ENCODE peak calls at places on chromosome 13, in seven cellular contexts. P is activated naive CD4-positive, alpha-beta T cell treated with anti-CD3 and anti-CD28 coated beads, Interleukin-2, amount 50 U/mL, for 72 hours; X is RWPE2; L is upper lobe of left lung; U is left cardiac atrium; R is aorta; K is right lobe of liver. B is an unnamed sample.

GRCh38 chr13:48586591-48587103 is 53.8 kb upstream of the RCBTB2 start:
- ATAC-seq in K (peak), P (no peak), L (no peak), X (no peak), R (peak), U (peak), B (peak)

GRCh38 chr13:88124142-88124541 is 453.0 kb downstream of the SLITRK5 start:
- ATAC-seq in R (no peak), P (no peak), K (no peak), U (no peak), L (no peak), X (no peak), B (no peak)

GRCh38 chr13:102311901-102312300 is 89.9 kb downstream of the FGF14 start:
- ATAC-seq in P (no peak), K (no peak), U (no peak), X (no peak), L (no peak), R (no peak), B (no peak)

GRCh38 chr13:32737111-32737571 is 150.9 kb downstream of the PDS5B start:
- ATAC-seq in L (no peak), P (peak), X (no peak), U (peak), K (peak), R (peak), B (no peak)

GRCh38 chr13:27461940-27462584 is 11.7 kb upstream of the MTIF3 start:
- ATAC-seq in K (no peak), X (no peak), P (no peak), L (no peak), R (no peak), U (peak), B (no peak)

GRCh38 chr13:50589139-50589538 is 254.4 kb downstream of the DLEU7 start:
- ATAC-seq in L (no peak), U (no peak), R (no peak), X (peak), K (no peak), P (peak), B (no peak)

GRCh38 chr13:25882732-25883357 is 169.0 kb downstream of the SHISA2 start:
- ATAC-seq in P (no peak), K (no peak), L (no peak), R (no peak), X (no peak), U (no peak), B (no peak)

GRCh38 chr13:110380359-110381028 is 73.4 kb downstream of the COL4A2 start:
- ATAC-seq in L (no peak), X (peak), U (no peak), K (no peak), P (no peak), R (no peak), B (no peak)

GRCh38 chr13:20799726-20800416 is 26.1 kb upstream of the EEF1AKMT1 start:
- ATAC-seq in K (no peak), R (no peak), X (no peak), P (no peak), L (no peak), U (no peak), B (no peak)

GRCh38 chr13:76715043-76715442 is 171.2 kb downstream of the KCTD12 start:
- ATAC-seq in L (no peak), K (no peak), X (no peak), R (no peak), P (no peak), U (no peak), B (no peak)

GRCh38 chr13:40878823-40879222 is 89.4 kb downstream of the SLC25A15 start:
- ATAC-seq in P (no peak), R (no peak), L (no peak), U (peak), K (no peak), X (no peak), B (no peak)

GRCh38 chr13:75312884-75313520 is 169.0 kb downstream of the TBC1D4 start:
- ATAC-seq in K (no peak), R (no peak), P (peak), X (no peak), L (no peak), U (no peak), B (no peak)

GRCh38 chr13:110444226-110444653 is 117.3 kb downstream of the RAB20 start:
- ATAC-seq in K (no peak), R (peak), U (peak), P (peak), L (peak), X (no peak), B (peak)

GRCh38 chr13:27269114-27269665 is 1.4 kb upstream of the RASL11A start:
- ATAC-seq in K (no peak), U (no peak), P (no peak), X (no peak), R (no peak), L (no peak), B (no peak)

GRCh38 chr13:52869050-52869449 is 20.6 kb upstream of the PCDH8 start:
- ATAC-seq in L (no peak), R (no peak), U (no peak), X (no peak), P (no peak), K (no peak), B (no peak)

GRCh38 chr13:48496796-48497195 is 36.1 kb downstream of the RCBTB2 start:
- ATAC-seq in U (no peak), R (no peak), L (no peak), P (no peak), X (no peak), K (no peak), B (no peak)

GRCh38 chr13:79470666-79471065 is 10.3 kb upstream of the NDFIP2 start:
- ATAC-seq in U (no peak), L (no peak), R (no peak), X (no peak), K (no peak), P (no peak), B (no peak)

GRCh38 chr13:46605089-46605488 is 52.1 kb downstream of the LRCH1 start:
- ATAC-seq in U (no peak), K (peak), X (no peak), R (no peak), L (no peak), P (no peak), B (no peak)

GRCh38 chr13:76406243-76406642 is 480.0 kb downstream of the KCTD12 start:
- ATAC-seq in X (no peak), L (no peak), P (no peak), K (no peak), R (no peak), U (no peak), B (no peak)

GRCh38 chr13:110541526-110541920 is 20.0 kb downstream of the RAB20 start:
- ATAC-seq in L (no peak), P (no peak), K (peak), R (peak), U (peak), X (no peak), B (peak)

GRCh38 chr13:26557051-26557392 is 461 bp upstream of the WASF3 start:
- ATAC-seq in U (no peak), L (peak), R (no peak), X (peak), P (no peak), K (peak), B (peak)

GRCh38 chr13:75452564-75452963 is 29.4 kb downstream of the TBC1D4 start:
- ATAC-seq in P (no peak), K (peak), U (peak), R (no peak), X (peak), L (no peak), B (no peak)

GRCh38 chr13:40492511-40492910 is 173.9 kb downstream of the FOXO1 start:
- ATAC-seq in X (no peak), U (peak), R (no peak), L (no peak), K (no peak), P (no peak), B (no peak)

GRCh38 chr13:26529441-26529840 is 28.0 kb upstream of the WASF3 start:
- ATAC-seq in K (peak), L (no peak), U (no peak), R (no peak), X (no peak), P (no peak), B (no peak)

GRCh38 chr13:110525328-110526319 is 35.9 kb downstream of the RAB20 start:
- ATAC-seq in P (peak), R (no peak), L (peak), K (peak), X (no peak), U (peak), B (no peak)

GRCh38 chr13:73803997-73804396 is 330.2 kb downstream of the KLF12 start:
- ATAC-seq in R (no peak), X (peak), K (no peak), P (no peak), L (no peak), U (no peak), B (no peak)

B was measured in gastroesophageal sphincter.